ENCODE peak calls at places on chromosomes 6 and 20, in nine cellular contexts. One of them, this sample, is unnamed.

GRCh38 chr6:90160013-90160412 is 136.6 kb downstream of the BACH2 start:
- DNase-seq in ovary: no peak
- DNase-seq in stimulated activated CD8-positive, alpha-beta memory T cell treated with anti-CD3 and anti-CD28 coated beads, Interleukin-7, amount 100 ng/mL, for 1 hour: no peak
- DNase-seq in NCI-H1092: no peak
- DNase-seq in T follicular helper cell: no peak
- DNase-seq in ecto neural progenitor cell: no peak
- DNase-seq in stimulated activated naive B cell treated with anti-CD40 and anti-IgM and Interleukin-4, amounts not matched to agents 10 μg/mL and 1 μg/mL and 100 μg/mL, for 72 hours: no peak
- DNase-seq in dorsolateral prefrontal cortex: peak; percentile 8
- DNase-seq in posterior vena cava: no peak
- DNase-seq in this sample: no peak

GRCh38 chr6:67956352-67956751 is 678.7 kb upstream of the ADGRB3 start:
- DNase-seq in ovary: no peak
- DNase-seq in stimulated activated CD8-positive, alpha-beta memory T cell treated with anti-CD3 and anti-CD28 coated beads, Interleukin-7, amount 100 ng/mL, for 1 hour: no peak
- DNase-seq in NCI-H1092: no peak
- DNase-seq in T follicular helper cell: no peak
- DNase-seq in ecto neural progenitor cell: no peak
- DNase-seq in stimulated activated naive B cell treated with anti-CD40 and anti-IgM and Interleukin-4, amounts not matched to agents 10 μg/mL and 1 μg/mL and 100 μg/mL, for 72 hours: no peak
- DNase-seq in dorsolateral prefrontal cortex: no peak
- DNase-seq in posterior vena cava: no peak
- DNase-seq in this sample: no peak

GRCh38 chr20:36821964-36822437 is 48.4 kb upstream of the DSN1 start:
- DNase-seq in ovary: no peak
- DNase-seq in stimulated activated CD8-positive, alpha-beta memory T cell treated with anti-CD3 and anti-CD28 coated beads, Interleukin-7, amount 100 ng/mL, for 1 hour: no peak
- DNase-seq in NCI-H1092: no peak
- DNase-seq in T follicular helper cell: no peak
- DNase-seq in ecto neural progenitor cell: no peak
- DNase-seq in stimulated activated naive B cell treated with anti-CD40 and anti-IgM and Interleukin-4, amounts not matched to agents 10 μg/mL and 1 μg/mL and 100 μg/mL, for 72 hours: no peak
- DNase-seq in dorsolateral prefrontal cortex: peak; percentile 40
- DNase-seq in posterior vena cava: no peak
- DNase-seq in this sample: no peak

GRCh38 chr6:50850223-50850751 is 31.6 kb downstream of the TFAP2B start:
- DNase-seq in ovary: no peak
- DNase-seq in stimulated activated CD8-positive, alpha-beta memory T cell treated with anti-CD3 and anti-CD28 coated beads, Interleukin-7, amount 100 ng/mL, for 1 hour: no peak
- DNase-seq in NCI-H1092: no peak
- DNase-seq in T follicular helper cell: no peak
- DNase-seq in ecto neural progenitor cell: peak; percentile 78
- DNase-seq in stimulated activated naive B cell treated with anti-CD40 and anti-IgM and Interleukin-4, amounts not matched to agents 10 μg/mL and 1 μg/mL and 100 μg/mL, for 72 hours: no peak
- DNase-seq in dorsolateral prefrontal cortex: no peak
- DNase-seq in posterior vena cava: no peak
- DNase-seq in this sample: no peak

GRCh38 chr6:5626727-5627426 is 365.6 kb downstream of the FARS2 start:
- DNase-seq in ovary: no peak
- DNase-seq in stimulated activated CD8-positive, alpha-beta memory T cell treated with anti-CD3 and anti-CD28 coated beads, Interleukin-7, amount 100 ng/mL, for 1 hour: no peak
- DNase-seq in NCI-H1092: no peak
- DNase-seq in T follicular helper cell: no peak
- DNase-seq in ecto neural progenitor cell: no peak
- DNase-seq in stimulated activated naive B cell treated with anti-CD40 and anti-IgM and Interleukin-4, amounts not matched to agents 10 μg/mL and 1 μg/mL and 100 μg/mL, for 72 hours: no peak
- DNase-seq in dorsolateral prefrontal cortex: no peak
- DNase-seq in posterior vena cava: no peak
- DNase-seq in this sample: no peak

GRCh38 chr6:32113386-32114352 is 4.5 kb upstream of the TNXB start:
- DNase-seq in ovary: peak; percentile 98
- DNase-seq in stimulated activated CD8-positive, alpha-beta memory T cell treated with anti-CD3 and anti-CD28 coated beads, Interleukin-7, amount 100 ng/mL, for 1 hour: no peak
- DNase-seq in NCI-H1092: no peak
- DNase-seq in T follicular helper cell: no peak
- DNase-seq in ecto neural progenitor cell: no peak
- DNase-seq in stimulated activated naive B cell treated with anti-CD40 and anti-IgM and Interleukin-4, amounts not matched to agents 10 μg/mL and 1 μg/mL and 100 μg/mL, for 72 hours: no peak
- DNase-seq in dorsolateral prefrontal cortex: peak; percentile 47
- DNase-seq in posterior vena cava: peak; percentile 97
- DNase-seq in this sample: peak; percentile 94

GRCh38 chr6:46983007-46983411 is 59.1 kb downstream of the ADGRF1 start:
- DNase-seq in ovary: no peak
- DNase-seq in stimulated activated CD8-positive, alpha-beta memory T cell treated with anti-CD3 and anti-CD28 coated beads, Interleukin-7, amount 100 ng/mL, for 1 hour: no peak
- DNase-seq in NCI-H1092: no peak
- DNase-seq in T follicular helper cell: no peak
- DNase-seq in ecto neural progenitor cell: no peak
- DNase-seq in stimulated activated naive B cell treated with anti-CD40 and anti-IgM and Interleukin-4, amounts not matched to agents 10 μg/mL and 1 μg/mL and 100 μg/mL, for 72 hours: no peak
- DNase-seq in dorsolateral prefrontal cortex: no peak
- DNase-seq in posterior vena cava: no peak
- DNase-seq in this sample: no peak

GRCh38 chr20:62859721-62860120 is 1.9 kb downstream of the TCFL5 start:
- DNase-seq in ovary: no peak
- DNase-seq in stimulated activated CD8-positive, alpha-beta memory T cell treated with anti-CD3 and anti-CD28 coated beads, Interleukin-7, amount 100 ng/mL, for 1 hour: no peak
- DNase-seq in NCI-H1092: no peak
- DNase-seq in T follicular helper cell: no peak
- DNase-seq in ecto neural progenitor cell: no peak
- DNase-seq in stimulated activated naive B cell treated with anti-CD40 and anti-IgM and Interleukin-4, amounts not matched to agents 10 μg/mL and 1 μg/mL and 100 μg/mL, for 72 hours: no peak
- DNase-seq in dorsolateral prefrontal cortex: no peak
- DNase-seq in posterior vena cava: no peak
- DNase-seq in this sample: no peak

GRCh38 chr6:142349215-142349823 is 47.5 kb downstream of the ADGRG6 start:
- DNase-seq in ovary: no peak
- DNase-seq in stimulated activated CD8-positive, alpha-beta memory T cell treated with anti-CD3 and anti-CD28 coated beads, Interleukin-7, amount 100 ng/mL, for 1 hour: no peak
- DNase-seq in NCI-H1092: no peak
- DNase-seq in T follicular helper cell: no peak
- DNase-seq in ecto neural progenitor cell: no peak
- DNase-seq in stimulated activated naive B cell treated with anti-CD40 and anti-IgM and Interleukin-4, amounts not matched to agents 10 μg/mL and 1 μg/mL and 100 μg/mL, for 72 hours: no peak
- DNase-seq in dorsolateral prefrontal cortex: no peak
- DNase-seq in posterior vena cava: no peak
- DNase-seq in this sample: no peak

GRCh38 chr6:28737750-28738395 is 185.9 kb downstream of the TRIM27 start:
- DNase-seq in ovary: no peak
- DNase-seq in stimulated activated CD8-positive, alpha-beta memory T cell treated with anti-CD3 and anti-CD28 coated beads, Interleukin-7, amount 100 ng/mL, for 1 hour: no peak
- DNase-seq in NCI-H1092: no peak
- DNase-seq in T follicular helper cell: no peak
- DNase-seq in ecto neural progenitor cell: no peak
- DNase-seq in stimulated activated naive B cell treated with anti-CD40 and anti-IgM and Interleukin-4, amounts not matched to agents 10 μg/mL and 1 μg/mL and 100 μg/mL, for 72 hours: no peak
- DNase-seq in dorsolateral prefrontal cortex: no peak
- DNase-seq in posterior vena cava: no peak
- DNase-seq in this sample: no peak

GRCh38 chr20:24109008-24109407 is 120.4 kb upstream of the GGTLC1 start:
- DNase-seq in ovary: no peak
- DNase-seq in stimulated activated CD8-positive, alpha-beta memory T cell treated with anti-CD3 and anti-CD28 coated beads, Interleukin-7, amount 100 ng/mL, for 1 hour: peak; percentile 4
- DNase-seq in NCI-H1092: no peak
- DNase-seq in T follicular helper cell: no peak
- DNase-seq in ecto neural progenitor cell: no peak
- DNase-seq in stimulated activated naive B cell treated with anti-CD40 and anti-IgM and Interleukin-4, amounts not matched to agents 10 μg/mL and 1 μg/mL and 100 μg/mL, for 72 hours: no peak
- DNase-seq in dorsolateral prefrontal cortex: no peak
- DNase-seq in posterior vena cava: no peak
- DNase-seq in this sample: no peak

GRCh38 chr6:109008537-109008950 is 86.1 kb downstream of the SESN1 start:
- DNase-seq in ovary: no peak
- DNase-seq in stimulated activated CD8-positive, alpha-beta memory T cell treated with anti-CD3 and anti-CD28 coated beads, Interleukin-7, amount 100 ng/mL, for 1 hour: no peak
- DNase-seq in NCI-H1092: no peak
- DNase-seq in T follicular helper cell: no peak
- DNase-seq in ecto neural progenitor cell: no peak
- DNase-seq in stimulated activated naive B cell treated with anti-CD40 and anti-IgM and Interleukin-4, amounts not matched to agents 10 μg/mL and 1 μg/mL and 100 μg/mL, for 72 hours: no peak
- DNase-seq in dorsolateral prefrontal cortex: no peak
- DNase-seq in posterior vena cava: no peak
- DNase-seq in this sample: peak; percentile 55

GRCh38 chr6:109759098-109759855 is 68.2 kb downstream of the FIG4 start:
- DNase-seq in ovary: no peak
- DNase-seq in stimulated activated CD8-positive, alpha-beta memory T cell treated with anti-CD3 and anti-CD28 coated beads, Interleukin-7, amount 100 ng/mL, for 1 hour: no peak
- DNase-seq in NCI-H1092: no peak
- DNase-seq in T follicular helper cell: no peak
- DNase-seq in ecto neural progenitor cell: no peak
- DNase-seq in stimulated activated naive B cell treated with anti-CD40 and anti-IgM and Interleukin-4, amounts not matched to agents 10 μg/mL and 1 μg/mL and 100 μg/mL, for 72 hours: no peak
- DNase-seq in dorsolateral prefrontal cortex: no peak
- DNase-seq in posterior vena cava: no peak
- DNase-seq in this sample: no peak

GRCh38 chr6:164022632-164023031 is 608.1 kb downstream of the QKI start:
- DNase-seq in ovary: no peak
- DNase-seq in stimulated activated CD8-positive, alpha-beta memory T cell treated with anti-CD3 and anti-CD28 coated beads, Interleukin-7, amount 100 ng/mL, for 1 hour: no peak
- DNase-seq in NCI-H1092: no peak
- DNase-seq in T follicular helper cell: no peak
- DNase-seq in ecto neural progenitor cell: no peak
- DNase-seq in stimulated activated naive B cell treated with anti-CD40 and anti-IgM and Interleukin-4, amounts not matched to agents 10 μg/mL and 1 μg/mL and 100 μg/mL, for 72 hours: no peak
- DNase-seq in dorsolateral prefrontal cortex: no peak
- DNase-seq in posterior vena cava: no peak
- DNase-seq in this sample: no peak

GRCh38 chr20:9068896-9069663 is at the start of gene PLCB4:
- DNase-seq in ovary: peak; percentile 20
- DNase-seq in stimulated activated CD8-positive, alpha-beta memory T cell treated with anti-CD3 and anti-CD28 coated beads, Interleukin-7, amount 100 ng/mL, for 1 hour: no peak
- DNase-seq in NCI-H1092: peak; percentile 58
- DNase-seq in T follicular helper cell: no peak
- DNase-seq in ecto neural progenitor cell: peak; percentile 80
- DNase-seq in stimulated activated naive B cell treated with anti-CD40 and anti-IgM and Interleukin-4, amounts not matched to agents 10 μg/mL and 1 μg/mL and 100 μg/mL, for 72 hours: no peak
- DNase-seq in dorsolateral prefrontal cortex: peak; percentile 16
- DNase-seq in posterior vena cava: peak; percentile 81
- DNase-seq in this sample: peak; percentile 66

GRCh38 chr6:108610270-108610839 is 49.6 kb downstream of the FOXO3 start:
- DNase-seq in ovary: no peak
- DNase-seq in stimulated activated CD8-positive, alpha-beta memory T cell treated with anti-CD3 and anti-CD28 coated beads, Interleukin-7, amount 100 ng/mL, for 1 hour: no peak
- DNase-seq in NCI-H1092: no peak
- DNase-seq in T follicular helper cell: no peak
- DNase-seq in ecto neural progenitor cell: no peak
- DNase-seq in stimulated activated naive B cell treated with anti-CD40 and anti-IgM and Interleukin-4, amounts not matched to agents 10 μg/mL and 1 μg/mL and 100 μg/mL, for 72 hours: no peak
- DNase-seq in dorsolateral prefrontal cortex: no peak
- DNase-seq in posterior vena cava: no peak
- DNase-seq in this sample: no peak

GRCh38 chr20:31819083-31819784 is at the start of gene MYLK2:
- DNase-seq in ovary: no peak
- DNase-seq in stimulated activated CD8-positive, alpha-beta memory T cell treated with anti-CD3 and anti-CD28 coated beads, Interleukin-7, amount 100 ng/mL, for 1 hour: no peak
- DNase-seq in NCI-H1092: peak; percentile 66
- DNase-seq in T follicular helper cell: no peak
- DNase-seq in ecto neural progenitor cell: peak; percentile 45
- DNase-seq in stimulated activated naive B cell treated with anti-CD40 and anti-IgM and Interleukin-4, amounts not matched to agents 10 μg/mL and 1 μg/mL and 100 μg/mL, for 72 hours: no peak
- DNase-seq in dorsolateral prefrontal cortex: no peak
- DNase-seq in posterior vena cava: no peak
- DNase-seq in this sample: no peak

GRCh38 chr6:97068211-97068610 is 143.7 kb downstream of the KLHL32 start:
- DNase-seq in ovary: no peak
- DNase-seq in stimulated activated CD8-positive, alpha-beta memory T cell treated with anti-CD3 and anti-CD28 coated beads, Interleukin-7, amount 100 ng/mL, for 1 hour: no peak
- DNase-seq in NCI-H1092: no peak
- DNase-seq in T follicular helper cell: no peak
- DNase-seq in ecto neural progenitor cell: no peak
- DNase-seq in stimulated activated naive B cell treated with anti-CD40 and anti-IgM and Interleukin-4, amounts not matched to agents 10 μg/mL and 1 μg/mL and 100 μg/mL, for 72 hours: no peak
- DNase-seq in dorsolateral prefrontal cortex: no peak
- DNase-seq in posterior vena cava: no peak
- DNase-seq in this sample: peak; percentile 49

GRCh38 chr6:67141012-67141411 is 1434.0 kb upstream of the EYS start:
- DNase-seq in ovary: no peak
- DNase-seq in stimulated activated CD8-positive, alpha-beta memory T cell treated with anti-CD3 and anti-CD28 coated beads, Interleukin-7, amount 100 ng/mL, for 1 hour: no peak
- DNase-seq in NCI-H1092: no peak
- DNase-seq in T follicular helper cell: no peak
- DNase-seq in ecto neural progenitor cell: no peak
- DNase-seq in stimulated activated naive B cell treated with anti-CD40 and anti-IgM and Interleukin-4, amounts not matched to agents 10 μg/mL and 1 μg/mL and 100 μg/mL, for 72 hours: no peak
- DNase-seq in dorsolateral prefrontal cortex: no peak
- DNase-seq in posterior vena cava: no peak
- DNase-seq in this sample: no peak

GRCh38 chr20:45470262-45470931 is 844 bp downstream of the WFDC2 start:
- DNase-seq in ovary: no peak
- DNase-seq in stimulated activated CD8-positive, alpha-beta memory T cell treated with anti-CD3 and anti-CD28 coated beads, Interleukin-7, amount 100 ng/mL, for 1 hour: no peak
- DNase-seq in NCI-H1092: peak; percentile 54
- DNase-seq in T follicular helper cell: no peak
- DNase-seq in ecto neural progenitor cell: peak; percentile 81
- DNase-seq in stimulated activated naive B cell treated with anti-CD40 and anti-IgM and Interleukin-4, amounts not matched to agents 10 μg/mL and 1 μg/mL and 100 μg/mL, for 72 hours: peak; percentile 32
- DNase-seq in dorsolateral prefrontal cortex: peak; percentile 41
- DNase-seq in posterior vena cava: no peak
- DNase-seq in this sample: no peak

GRCh38 chr6:38371312-38371672 is 268.4 kb downstream of the BTBD9 start:
- DNase-seq in ovary: peak; percentile 20
- DNase-seq in stimulated activated CD8-positive, alpha-beta memory T cell treated with anti-CD3 and anti-CD28 coated beads, Interleukin-7, amount 100 ng/mL, for 1 hour: no peak
- DNase-seq in NCI-H1092: no peak
- DNase-seq in T follicular helper cell: no peak
- DNase-seq in ecto neural progenitor cell: no peak
- DNase-seq in stimulated activated naive B cell treated with anti-CD40 and anti-IgM and Interleukin-4, amounts not matched to agents 10 μg/mL and 1 μg/mL and 100 μg/mL, for 72 hours: no peak
- DNase-seq in dorsolateral prefrontal cortex: no peak
- DNase-seq in posterior vena cava: no peak
- DNase-seq in this sample: no peak

GRCh38 chr6:92122746-92123145 is 1296.6 kb downstream of the EPHA7 start:
- DNase-seq in ovary: no peak
- DNase-seq in stimulated activated CD8-positive, alpha-beta memory T cell treated with anti-CD3 and anti-CD28 coated beads, Interleukin-7, amount 100 ng/mL, for 1 hour: no peak
- DNase-seq in NCI-H1092: peak; percentile 7
- DNase-seq in T follicular helper cell: no peak
- DNase-seq in ecto neural progenitor cell: no peak
- DNase-seq in stimulated activated naive B cell treated with anti-CD40 and anti-IgM and Interleukin-4, amounts not matched to agents 10 μg/mL and 1 μg/mL and 100 μg/mL, for 72 hours: no peak
- DNase-seq in dorsolateral prefrontal cortex: no peak
- DNase-seq in posterior vena cava: no peak
- DNase-seq in this sample: peak; percentile 1

GRCh38 chr6:143058987-143059386 is 1.7 kb upstream of the AIG1 start:
- DNase-seq in ovary: no peak
- DNase-seq in stimulated activated CD8-positive, alpha-beta memory T cell treated with anti-CD3 and anti-CD28 coated beads, Interleukin-7, amount 100 ng/mL, for 1 hour: no peak
- DNase-seq in NCI-H1092: no peak
- DNase-seq in T follicular helper cell: no peak
- DNase-seq in ecto neural progenitor cell: no peak
- DNase-seq in stimulated activated naive B cell treated with anti-CD40 and anti-IgM and Interleukin-4, amounts not matched to agents 10 μg/mL and 1 μg/mL and 100 μg/mL, for 72 hours: no peak
- DNase-seq in dorsolateral prefrontal cortex: no peak
- DNase-seq in posterior vena cava: no peak
- DNase-seq in this sample: no peak

GRCh38 chr6:21984551-21984950 is 312.3 kb downstream of the PRL start:
- DNase-seq in ovary: no peak
- DNase-seq in stimulated activated CD8-positive, alpha-beta memory T cell treated with anti-CD3 and anti-CD28 coated beads, Interleukin-7, amount 100 ng/mL, for 1 hour: no peak
- DNase-seq in NCI-H1092: no peak
- DNase-seq in T follicular helper cell: no peak
- DNase-seq in ecto neural progenitor cell: no peak
- DNase-seq in stimulated activated naive B cell treated with anti-CD40 and anti-IgM and Interleukin-4, amounts not matched to agents 10 μg/mL and 1 μg/mL and 100 μg/mL, for 72 hours: no peak
- DNase-seq in dorsolateral prefrontal cortex: no peak
- DNase-seq in posterior vena cava: no peak
- DNase-seq in this sample: no peak

GRCh38 chr6:54992789-54993188 is 146.2 kb downstream of the FAM83B start:
- DNase-seq in ovary: no peak
- DNase-seq in stimulated activated CD8-positive, alpha-beta memory T cell treated with anti-CD3 and anti-CD28 coated beads, Interleukin-7, amount 100 ng/mL, for 1 hour: no peak
- DNase-seq in NCI-H1092: no peak
- DNase-seq in T follicular helper cell: no peak
- DNase-seq in ecto neural progenitor cell: no peak
- DNase-seq in stimulated activated naive B cell treated with anti-CD40 and anti-IgM and Interleukin-4, amounts not matched to agents 10 μg/mL and 1 μg/mL and 100 μg/mL, for 72 hours: no peak
- DNase-seq in dorsolateral prefrontal cortex: no peak
- DNase-seq in posterior vena cava: no peak
- DNase-seq in this sample: peak; percentile 4

GRCh38 chr6:84362180-84362821 is 134.9 kb upstream of the CEP162 start:
- DNase-seq in ovary: no peak
- DNase-seq in stimulated activated CD8-positive, alpha-beta memory T cell treated with anti-CD3 and anti-CD28 coated beads, Interleukin-7, amount 100 ng/mL, for 1 hour: no peak
- DNase-seq in NCI-H1092: no peak
- DNase-seq in T follicular helper cell: no peak
- DNase-seq in ecto neural progenitor cell: no peak
- DNase-seq in stimulated activated naive B cell treated with anti-CD40 and anti-IgM and Interleukin-4, amounts not matched to agents 10 μg/mL and 1 μg/mL and 100 μg/mL, for 72 hours: no peak
- DNase-seq in dorsolateral prefrontal cortex: no peak
- DNase-seq in posterior vena cava: no peak
- DNase-seq in this sample: no peak

GRCh38 chr20:635609-636338 is 17.2 kb downstream of the SRXN1 start:
- DNase-seq in ovary: no peak
- DNase-seq in stimulated activated CD8-positive, alpha-beta memory T cell treated with anti-CD3 and anti-CD28 coated beads, Interleukin-7, amount 100 ng/mL, for 1 hour: no peak
- DNase-seq in NCI-H1092: no peak
- DNase-seq in T follicular helper cell: no peak
- DNase-seq in ecto neural progenitor cell: no peak
- DNase-seq in stimulated activated naive B cell treated with anti-CD40 and anti-IgM and Interleukin-4, amounts not matched to agents 10 μg/mL and 1 μg/mL and 100 μg/mL, for 72 hours: no peak
- DNase-seq in dorsolateral prefrontal cortex: no peak
- DNase-seq in posterior vena cava: no peak
- DNase-seq in this sample: no peak

GRCh38 chr6:119428647-119429046 is 79.1 kb upstream of the MAN1A1 start:
- DNase-seq in ovary: no peak
- DNase-seq in stimulated activated CD8-positive, alpha-beta memory T cell treated with anti-CD3 and anti-CD28 coated beads, Interleukin-7, amount 100 ng/mL, for 1 hour: no peak
- DNase-seq in NCI-H1092: no peak
- DNase-seq in T follicular helper cell: no peak
- DNase-seq in ecto neural progenitor cell: no peak
- DNase-seq in stimulated activated naive B cell treated with anti-CD40 and anti-IgM and Interleukin-4, amounts not matched to agents 10 μg/mL and 1 μg/mL and 100 μg/mL, for 72 hours: no peak
- DNase-seq in dorsolateral prefrontal cortex: no peak
- DNase-seq in posterior vena cava: no peak
- DNase-seq in this sample: no peak

GRCh38 chr6:26249959-26250805 is 114.8 kb upstream of the BTN3A2 start:
- DNase-seq in ovary: no peak
- DNase-seq in stimulated activated CD8-positive, alpha-beta memory T cell treated with anti-CD3 and anti-CD28 coated beads, Interleukin-7, amount 100 ng/mL, for 1 hour: peak; percentile 32
- DNase-seq in NCI-H1092: peak; percentile 76
- DNase-seq in T follicular helper cell: peak; percentile 67
- DNase-seq in ecto neural progenitor cell: peak; percentile 81
- DNase-seq in stimulated activated naive B cell treated with anti-CD40 and anti-IgM and Interleukin-4, amounts not matched to agents 10 μg/mL and 1 μg/mL and 100 μg/mL, for 72 hours: peak; percentile 73
- DNase-seq in dorsolateral prefrontal cortex: no peak
- DNase-seq in posterior vena cava: no peak
- DNase-seq in this sample: peak; percentile 73

This sample was measured in IMR-90.